ENCODE peak calls at places on chromosomes 7 and 10, in four cellular contexts. M is mesothelial cell of epicardium, O is fibroblast of pulmonary artery, X is heart right ventricle. S is an unnamed sample.
A peak's percentile ranks its signal among the peaks of the same experiment; 100 is the strongest.

GRCh38 chr10:27742926-27743735 is 2.5 kb downstream of the MKX start:
- DNase-seq in O (peak; percentile 13), M (peak; percentile 20), X (no peak), S (no peak)

GRCh38 chr7:39891879-39892278 is 58.2 kb upstream of the CDK13 start:
- DNase-seq in M (no peak), X (no peak), O (no peak), S (no peak)

GRCh38 chr7:98679741-98680140 is 62.7 kb downstream of the NPTX2 start:
- DNase-seq in O (no peak), M (no peak), X (no peak), S (no peak)

GRCh38 chr10:29430101-29430500 is 141.2 kb downstream of the LYZL1 start:
- DNase-seq in X (no peak), O (no peak), M (no peak), S (no peak)

GRCh38 chr7:80087051-80087767 is 47.4 kb upstream of the GNAI1 start:
- DNase-seq in M (no peak), X (no peak), O (peak; percentile 76), S (no peak)

GRCh38 chr7:44384586-44385383 is 59.4 kb upstream of the CAMK2B start:
- DNase-seq in X (no peak), O (no peak), M (no peak), S (no peak)

GRCh38 chr7:46389131-46389530 is 468.1 kb upstream of the IGFBP3 start:
- DNase-seq in X (no peak), M (no peak), O (no peak), S (no peak)

GRCh38 chr7:28038175-28038855 is 142.3 kb downstream of the JAZF1 start:
- DNase-seq in O (no peak), X (no peak), M (no peak), S (no peak)

GRCh38 chr10:101818958-101819633 is 852 bp upstream of the OGA start:
- DNase-seq in M (no peak), O (no peak), X (no peak), S (no peak)

GRCh38 chr10:46218921-46219320 is 67.9 kb upstream of the ANTXRL start:
- DNase-seq in O (no peak), X (no peak), M (no peak), S (no peak)

GRCh38 chr7:127404282-127405049 is 12.0 kb upstream of the ZNF800 start:
- DNase-seq in X (no peak), M (no peak), O (no peak), S (no peak)

GRCh38 chr7:150784120-150784736 is 15.9 kb downstream of the TMEM176B start:
- DNase-seq in M (no peak), O (no peak), X (no peak), S (no peak)

GRCh38 chr10:101397140-101397539 is 43.2 kb downstream of the BTRC start:
- DNase-seq in X (peak; percentile 58), O (peak; percentile 90), M (no peak), S (peak; percentile 71)

GRCh38 chr7:50697686-50698085 is 85.0 kb downstream of the GRB10 start:
- DNase-seq in M (no peak), O (no peak), X (no peak), S (no peak)

GRCh38 chr10:88253-88652 is 39.2 kb upstream of the TUBB8 start:
- DNase-seq in X (no peak), O (no peak), M (no peak), S (no peak)

GRCh38 chr7:36474283-36475010 is 84.8 kb downstream of the ANLN start:
- DNase-seq in O (peak; percentile 44), M (no peak), X (no peak), S (no peak)

GRCh38 chr7:36472141-36472729 is 82.6 kb downstream of the ANLN start:
- DNase-seq in X (no peak), O (no peak), M (no peak), S (no peak)

GRCh38 chr7:36473454-36474282 is 84.0 kb downstream of the ANLN start:
- DNase-seq in M (no peak), O (peak; percentile 31), X (peak; percentile 16), S (no peak)

GRCh38 chr7:36475011-36475342 is 85.3 kb downstream of the ANLN start:
- DNase-seq in O (no peak), X (no peak), M (no peak), S (no peak)

DNA sequence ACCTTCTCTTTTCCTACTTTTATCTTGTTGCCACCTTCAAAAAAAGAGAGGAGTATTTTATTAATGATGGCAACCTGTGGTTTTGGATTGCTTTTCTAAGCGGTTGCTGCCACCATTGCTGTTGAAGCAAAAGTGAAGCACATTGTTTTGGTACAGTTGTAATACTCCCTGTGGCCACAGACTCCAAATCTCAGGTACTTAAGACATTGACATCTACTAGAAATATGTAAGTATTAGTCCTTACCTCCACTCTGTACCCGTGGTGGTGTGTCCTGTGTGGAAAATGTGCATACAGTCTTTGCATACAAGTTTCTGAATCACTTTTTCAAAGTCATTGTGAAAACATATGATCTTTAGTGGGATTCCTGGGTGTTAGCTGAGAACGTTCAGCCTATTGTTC is 85.7 kb downstream of the ANLN start:
- DNase-seq in O (no peak), M (no peak), X (no peak), S (no peak)
- TF ChIP-seq CTCF in O (no peak), M (no peak), X (no peak), S (no peak)

DNA sequence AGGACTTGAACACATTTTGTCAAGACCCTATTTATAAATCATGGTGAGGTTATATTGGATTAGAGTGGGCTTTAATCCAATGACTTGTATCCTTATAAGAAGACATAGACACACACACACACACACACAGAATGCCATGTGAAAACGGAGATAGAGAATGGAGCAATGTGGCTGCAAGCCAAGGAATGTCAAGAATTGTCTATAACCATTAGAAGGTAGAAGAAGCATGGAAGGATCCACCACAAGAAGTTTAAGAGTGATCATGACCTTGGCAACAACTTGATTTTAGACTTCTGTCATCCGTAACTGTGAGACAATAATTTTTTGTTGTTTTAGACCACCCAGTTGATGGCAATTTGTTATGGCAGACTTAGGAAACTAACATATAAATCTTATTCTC is 514.2 kb downstream of the TFEC start:
- DNase-seq in O (peak; percentile 47), X (no peak), M (no peak), S (no peak)
- TF ChIP-seq CTCF in O (no peak), X (no peak), M (no peak), S (no peak)

GRCh38 chr7:106050002-106050742 is 61.9 kb downstream of the SYPL1 start:
- DNase-seq in M (no peak), X (no peak), O (peak; percentile 92), S (no peak)
- TF ChIP-seq CTCF in M (no peak), X (no peak), O (peak; percentile 51), S (peak; percentile 28)

DNA sequence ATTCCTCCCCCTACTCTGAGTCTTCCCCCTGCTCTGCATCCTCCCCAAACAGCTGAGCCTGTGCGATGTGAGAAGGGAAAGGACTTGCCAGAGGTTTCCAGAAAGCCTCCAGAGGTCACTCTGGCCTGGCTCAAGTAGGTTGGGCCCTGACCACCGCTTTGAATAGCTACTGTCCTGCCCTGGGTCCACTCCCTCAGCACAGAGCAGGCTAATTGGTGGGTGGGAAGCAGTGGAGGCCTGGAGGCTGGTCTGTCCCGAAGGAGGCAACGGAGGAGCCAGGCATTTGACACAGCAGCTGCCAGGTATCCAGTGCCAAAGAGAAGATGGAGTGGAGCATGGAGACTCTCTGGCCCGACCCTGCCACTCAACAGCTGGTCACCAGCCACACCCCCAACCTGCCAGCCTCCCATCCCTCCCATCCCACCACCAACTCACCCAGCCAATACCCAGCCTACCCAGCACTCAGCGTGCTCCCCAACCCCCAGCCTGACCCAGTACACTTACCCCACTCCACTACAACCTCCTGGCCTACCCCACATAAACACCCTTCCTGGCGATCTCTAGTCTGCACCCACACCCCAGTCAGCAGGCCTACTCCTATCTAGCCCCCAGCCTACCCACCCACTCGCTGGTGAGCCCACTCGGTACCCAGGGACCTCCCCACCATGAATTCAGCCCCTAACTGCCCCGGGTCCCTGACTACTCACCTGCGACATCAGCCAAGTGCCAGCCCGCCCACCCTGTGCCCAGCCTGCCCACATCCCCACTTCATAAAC is 64.7 kb upstream of the COL13A1 start:
- DNase-seq in M (no peak), O (no peak), X (no peak), S (no peak)
- TF ChIP-seq CTCF in M (no peak), O (no peak), X (no peak), S (no peak)

GRCh38 chr7:107049971-107050532 is 5.5 kb downstream of the PRKAR2B start:
- DNase-seq in X (no peak), M (no peak), O (no peak), S (no peak)

GRCh38 chr7:107046511-107047259 is 2.2 kb downstream of the PRKAR2B start:
- DNase-seq in M (no peak), O (no peak), X (no peak), S (no peak)

GRCh38 chr7:107049480-107049879 is 5.0 kb downstream of the PRKAR2B start:
- DNase-seq in O (no peak), M (no peak), X (no peak), S (no peak)

GRCh38 chr7:107048783-107049418 is 4.4 kb downstream of the PRKAR2B start:
- DNase-seq in M (no peak), X (no peak), O (no peak), S (no peak)

DNA sequence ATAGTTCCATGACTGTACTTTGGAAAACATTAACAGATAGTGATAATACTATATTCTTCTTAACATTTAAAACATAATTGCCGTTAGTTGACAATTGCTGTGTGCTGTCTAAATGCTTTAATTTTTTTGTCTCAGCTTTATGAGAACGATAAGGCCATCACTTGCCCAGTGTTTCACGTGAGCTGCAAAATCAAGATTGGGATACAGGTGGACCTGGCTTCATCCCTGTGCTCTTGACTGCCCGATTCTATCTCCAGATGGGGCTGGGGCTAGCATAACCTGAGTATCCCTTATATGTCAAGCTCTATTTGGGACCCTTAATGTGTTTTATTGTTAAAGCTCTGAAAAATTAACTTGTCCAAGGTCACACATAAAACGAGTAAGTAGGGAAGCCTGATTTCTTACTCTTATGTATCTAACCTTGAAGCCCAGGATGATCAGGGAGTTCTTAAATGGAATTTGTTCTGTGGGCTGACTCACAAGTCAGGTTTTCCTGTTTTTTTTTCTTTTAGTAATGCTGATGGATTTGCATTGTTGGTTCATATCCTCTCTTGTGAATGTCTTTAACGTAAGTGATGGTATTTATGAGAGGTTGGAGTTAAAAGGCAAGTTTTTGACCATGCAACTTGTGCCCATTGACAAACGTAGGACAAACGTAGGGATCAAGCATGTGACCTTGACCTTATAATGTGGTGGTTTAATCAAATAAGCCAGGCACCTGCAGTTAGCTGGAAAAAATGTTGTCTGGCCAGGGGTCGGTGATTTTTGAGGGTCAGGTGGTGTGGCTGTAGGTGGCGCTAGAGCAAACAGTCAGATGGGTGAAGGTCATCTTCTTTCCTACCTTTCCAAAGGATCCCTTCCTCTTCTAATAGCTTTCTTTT is 3.6 kb downstream of the PRKAR2B start:
- DNase-seq in O (peak; percentile 10), X (no peak), M (no peak), S (no peak)
- TF ChIP-seq CTCF in O (no peak), X (no peak), M (no peak), S (no peak)

GRCh38 chr10:93392111-93392510 is 90.0 kb downstream of the MYOF start:
- DNase-seq in X (no peak), O (no peak), M (no peak), S (no peak)

GRCh38 chr10:93386496-93387369 is 95.4 kb downstream of the MYOF start:
- DNase-seq in O (no peak), M (no peak), X (no peak), S (no peak)

GRCh38 chr10:93393231-93393630 is 88.9 kb downstream of the MYOF start:
- DNase-seq in X (no peak), O (no peak), M (no peak), S (no peak)

DNA sequence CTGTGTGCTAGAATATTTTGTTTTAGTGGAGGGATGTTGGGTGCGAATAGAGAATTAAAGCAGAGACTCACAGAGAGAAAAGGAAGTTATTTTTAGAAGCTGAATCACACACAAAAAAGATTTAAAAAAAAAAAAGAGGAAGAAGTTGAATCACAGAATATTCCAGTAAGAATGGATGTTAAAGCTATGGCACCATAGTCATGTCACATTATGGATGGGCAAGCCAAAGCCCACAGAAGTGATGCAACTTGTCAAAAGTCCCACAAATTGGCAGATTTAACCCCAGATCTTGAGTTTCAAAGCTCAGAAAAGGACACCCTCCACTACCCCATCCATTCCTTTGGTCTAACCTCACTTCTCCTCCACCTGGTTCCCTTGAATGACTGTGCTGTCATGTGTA is 91.4 kb downstream of the MYOF start:
- DNase-seq in X (no peak), M (no peak), O (no peak), S (no peak)
- TF ChIP-seq CTCF in X (no peak), M (no peak), O (no peak), S (no peak)

S was measured in AG09319.